ENCODE peak calls at places on chromosome 5, in eight cellular contexts. H, V, C, U, Y, L, E and Q are unnamed samples.

GRCh38 chr5:154308457-154309360 is 118.2 kb downstream of the GALNT10 start:
- DNase-seq in H (peak), V (no peak), E (no peak), L (peak), C (no peak), U (peak), Y (no peak), Q (no peak)

GRCh38 chr5:61816585-61817450 is 484.8 kb downstream of the ZSWIM6 start:
- DNase-seq in U (no peak), E (no peak), L (no peak), V (no peak), H (no peak), Y (no peak), C (no peak), Q (no peak)

GRCh38 chr5:181133610-181134231 is 2.8 kb upstream of the OR2V1 start:
- DNase-seq in C (peak), E (peak), V (no peak), Y (peak), H (no peak), U (peak), L (peak), Q (no peak)

GRCh38 chr5:145396888-145397287 is 438.3 kb downstream of the PRELID2 start:
- DNase-seq in E (no peak), L (no peak), V (no peak), U (no peak), Y (no peak), H (no peak), C (no peak), Q (no peak)

GRCh38 chr5:3535414-3536211 is 60.0 kb upstream of the IRX1 start:
- DNase-seq in V (no peak), L (no peak), H (no peak), C (no peak), Y (no peak), U (no peak), E (no peak), Q (no peak)

GRCh38 chr5:125409496-125410351 is 663.3 kb upstream of the ZNF608 start:
- DNase-seq in V (no peak), Y (no peak), C (no peak), E (no peak), H (no peak), U (peak), L (peak), Q (no peak)

GRCh38 chr5:123949807-123950206 is 437.8 kb downstream of the CSNK1G3 start:
- DNase-seq in U (no peak), V (no peak), Y (no peak), C (no peak), L (no peak), E (no peak), H (no peak), Q (no peak)

GRCh38 chr5:172102913-172103629 is 85.0 kb downstream of the STK10 start:
- DNase-seq in L (peak), U (peak), E (peak), C (peak), Y (peak), H (peak), V (peak), Q (no peak)

GRCh38 chr5:138033275-138033808 is 463 bp upstream of the FAM13B start:
- DNase-seq in V (no peak), H (no peak), L (no peak), Y (no peak), E (no peak), U (peak), C (no peak), Q (no peak)

GRCh38 chr5:55913396-55914140 is 62.4 kb downstream of the IL31RA start:
- DNase-seq in C (no peak), H (no peak), Y (no peak), E (no peak), L (no peak), V (no peak), U (no peak), Q (no peak)

GRCh38 chr5:112703866-112704820 is 33.5 kb upstream of the APC start:
- DNase-seq in V (no peak), L (peak), Y (no peak), U (peak), E (no peak), C (no peak), H (no peak), Q (no peak)

GRCh38 chr5:112709416-112709815 is 28.3 kb upstream of the APC start:
- DNase-seq in V (no peak), Y (no peak), L (no peak), E (no peak), U (peak), H (no peak), C (no peak), Q (no peak)

GRCh38 chr5:112710896-112711295 is 26.8 kb upstream of the APC start:
- DNase-seq in H (no peak), E (no peak), U (no peak), V (no peak), L (no peak), Y (no peak), C (no peak), Q (no peak)

GRCh38 chr5:112706446-112707016 is 31.2 kb upstream of the APC start:
- DNase-seq in H (no peak), C (no peak), E (no peak), L (no peak), U (no peak), Y (no peak), V (no peak), Q (no peak)

DNA sequence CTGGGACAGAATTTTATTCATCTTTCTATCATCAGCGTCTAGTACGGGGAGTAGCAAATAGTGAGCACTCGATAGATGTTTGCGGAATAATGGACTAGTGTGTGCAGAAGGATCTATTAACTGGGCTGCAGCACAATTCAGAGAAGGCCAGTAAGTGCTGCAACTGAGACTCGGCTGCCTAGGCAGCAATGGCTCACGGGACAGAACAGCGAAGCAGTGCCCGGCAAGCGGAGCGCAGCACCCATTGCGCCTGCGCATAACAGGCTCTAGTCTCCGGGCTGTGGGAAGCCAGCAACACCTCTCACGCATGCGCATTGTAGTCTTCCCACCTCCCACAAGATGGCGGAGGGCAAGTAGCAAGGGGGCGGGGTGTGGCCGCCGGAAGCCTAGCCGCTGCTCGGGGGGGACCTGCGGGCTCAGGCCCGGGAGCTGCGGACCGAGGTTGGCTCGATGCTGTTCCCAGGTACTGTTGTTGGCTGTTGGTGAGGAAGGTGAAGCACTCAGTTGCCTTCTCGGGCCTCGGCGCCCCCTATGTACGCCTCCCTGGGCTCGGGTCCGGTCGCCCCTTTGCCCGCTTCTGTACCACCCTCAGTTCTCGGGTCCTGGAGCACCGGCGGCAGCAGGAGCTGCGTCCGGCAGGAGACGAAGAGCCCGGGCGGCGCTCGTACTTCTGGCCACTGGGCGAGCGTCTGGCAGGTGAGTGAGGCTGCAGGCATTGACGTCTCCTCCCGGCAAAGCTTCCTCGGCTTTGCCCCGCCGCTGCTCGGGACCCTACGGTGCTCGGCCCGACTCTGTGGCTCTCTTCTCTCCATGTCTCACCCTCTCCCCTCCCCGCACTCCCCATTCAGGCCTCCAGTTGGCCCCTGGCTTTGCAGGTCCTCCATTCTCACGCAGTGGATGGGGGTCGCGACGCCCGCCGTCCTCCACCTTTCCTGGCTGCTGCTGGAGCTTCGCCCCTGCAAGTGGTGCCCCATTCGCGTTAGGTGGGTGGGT is 30.2 kb upstream of the APC start:
- DNase-seq in U (peak), V (peak), H (peak), Y (peak), E (peak), C (peak), L (peak), Q (peak)
- TF ChIP-seq CTCF in U (no peak), V (no peak), H (no peak), Y (no peak), E (peak), C (no peak), L (no peak), Q (no peak)

GRCh38 chr5:140840978-140841962 is at the start of gene PCDHA8:
- DNase-seq in V (peak), Y (no peak), E (no peak), H (no peak), L (no peak), C (peak), U (no peak), Q (no peak)
- TF ChIP-seq CTCF in V (peak), Y (no peak), E (no peak), H (no peak), L (peak), C (peak), U (peak), Q (no peak)

GRCh38 chr5:149239917-149240316 is 31.7 kb upstream of the AFAP1L1 start:
- DNase-seq in C (no peak), Y (no peak), U (no peak), V (no peak), H (no peak), L (no peak), E (no peak), Q (no peak)

GRCh38 chr5:149238540-149238939 is 33.1 kb upstream of the AFAP1L1 start:
- DNase-seq in Y (no peak), U (no peak), V (no peak), H (no peak), L (no peak), E (no peak), C (no peak), Q (no peak)

GRCh38 chr5:149240354-149240998 is 31.2 kb upstream of the AFAP1L1 start:
- DNase-seq in L (no peak), U (no peak), E (no peak), V (peak), H (no peak), Y (peak), C (no peak), Q (peak)

GRCh38 chr5:149235841-149236240 is 35.8 kb upstream of the AFAP1L1 start:
- DNase-seq in L (no peak), Y (no peak), H (no peak), V (no peak), C (no peak), U (no peak), E (no peak), Q (no peak)

DNA sequence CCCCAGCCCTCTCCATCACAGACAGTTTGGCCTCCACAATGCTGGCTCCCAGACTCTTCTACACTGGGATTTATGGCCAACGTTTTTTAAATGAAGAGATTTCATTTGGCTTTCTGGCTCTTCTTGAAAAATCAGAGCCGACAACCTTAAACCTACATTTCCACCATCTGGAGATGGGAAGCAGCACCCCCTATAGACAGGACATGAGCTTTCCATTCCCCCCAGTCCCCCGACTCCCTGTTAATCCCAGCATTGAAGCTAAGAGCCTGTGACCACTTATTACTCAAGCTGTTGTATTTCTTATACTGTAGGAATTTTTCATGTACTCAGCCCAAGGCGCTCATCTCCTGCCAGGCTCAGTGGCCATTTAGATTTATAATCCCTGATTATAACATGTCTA is 34.0 kb upstream of the AFAP1L1 start:
- DNase-seq in U (peak), H (no peak), C (no peak), V (no peak), E (no peak), L (no peak), Y (no peak), Q (no peak)
- TF ChIP-seq CTCF in U (peak), H (no peak), C (no peak), V (no peak), E (no peak), L (peak), Y (no peak), Q (no peak)

DNA sequence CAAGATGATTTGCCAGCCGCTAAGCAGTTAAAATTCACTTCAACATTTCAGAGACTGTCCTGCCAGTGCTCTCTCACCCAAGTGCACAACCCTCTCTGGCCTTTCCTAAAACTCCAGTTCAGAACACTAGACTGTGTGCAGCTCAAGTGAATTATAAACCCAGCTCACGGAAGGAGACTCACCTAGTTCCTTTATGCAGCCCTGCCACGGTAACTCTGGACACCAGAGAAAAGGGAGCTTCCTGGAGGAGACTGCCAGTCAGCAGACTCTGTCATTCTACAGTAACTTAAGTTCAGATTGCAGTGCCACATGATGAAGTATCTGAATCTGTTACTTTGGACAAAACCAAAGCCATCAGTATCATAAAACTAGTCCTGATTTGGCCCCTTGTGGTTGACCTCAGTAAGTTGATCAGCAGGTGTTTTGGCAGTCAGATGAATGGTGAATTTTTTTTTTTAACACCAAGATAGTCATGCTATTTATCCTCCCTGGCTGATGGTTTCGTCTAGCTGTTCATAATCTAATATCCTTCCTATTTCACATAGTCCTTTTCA is 2.7 kb downstream of the MTRR start:
- DNase-seq in C (no peak), V (peak), U (no peak), Y (no peak), H (no peak), L (no peak), E (no peak), Q (no peak)
- TF ChIP-seq CTCF in C (no peak), V (no peak), U (no peak), Y (no peak), H (no peak), L (no peak), E (no peak), Q (no peak)

GRCh38 chr5:67200809-67201562 is 4.4 kb upstream of the CD180 start:
- DNase-seq in Y (no peak), C (no peak), V (no peak), E (no peak), H (no peak), U (no peak), L (no peak), Q (no peak)

GRCh38 chr5:67202830-67203229 is 6.2 kb upstream of the CD180 start:
- DNase-seq in E (no peak), V (peak), C (no peak), L (no peak), H (no peak), U (no peak), Y (no peak), Q (no peak)

GRCh38 chr5:67199859-67200258 is 3.3 kb upstream of the CD180 start:
- DNase-seq in U (no peak), V (no peak), H (no peak), L (no peak), C (no peak), E (no peak), Y (no peak), Q (no peak)

GRCh38 chr5:67203701-67204074 is 7.1 kb upstream of the CD180 start:
- DNase-seq in E (no peak), C (no peak), U (no peak), L (no peak), H (no peak), V (no peak), Y (no peak), Q (no peak)

DNA sequence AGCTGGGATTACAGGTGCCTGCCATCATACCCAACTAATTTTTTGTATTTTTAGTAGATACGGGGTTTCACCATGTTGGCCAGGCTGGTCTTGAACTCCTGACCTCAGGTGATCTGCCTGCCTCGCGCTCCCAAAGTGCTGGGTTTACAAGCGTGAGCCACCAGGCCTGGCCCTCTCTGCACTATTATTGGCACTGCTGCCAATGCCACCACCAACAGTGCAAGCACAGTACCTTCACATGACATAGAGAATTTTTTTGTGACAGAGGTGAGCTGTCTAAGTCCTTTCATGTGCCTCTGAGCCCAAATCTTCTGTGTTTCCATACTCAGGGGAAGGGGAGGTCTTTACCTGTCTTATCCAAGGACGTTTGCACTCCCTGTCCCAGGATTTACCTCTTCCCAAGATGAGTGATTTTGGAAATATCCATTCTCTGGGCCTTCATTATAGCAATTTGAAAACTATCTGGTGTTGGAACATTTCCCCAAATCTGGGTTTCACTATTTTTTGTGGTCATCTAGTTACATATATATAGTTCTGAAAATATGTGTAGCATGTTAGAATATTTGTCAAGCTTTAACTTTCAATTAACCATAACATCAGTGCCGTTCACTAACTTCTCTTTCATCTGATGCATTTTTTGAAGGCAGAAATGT is 5.4 kb upstream of the CD180 start:
- DNase-seq in H (no peak), C (no peak), L (no peak), U (no peak), E (no peak), Y (no peak), V (no peak), Q (no peak)
- TF ChIP-seq CTCF in H (no peak), C (no peak), L (no peak), U (no peak), E (no peak), Y (no peak), V (no peak), Q (no peak)

DNA sequence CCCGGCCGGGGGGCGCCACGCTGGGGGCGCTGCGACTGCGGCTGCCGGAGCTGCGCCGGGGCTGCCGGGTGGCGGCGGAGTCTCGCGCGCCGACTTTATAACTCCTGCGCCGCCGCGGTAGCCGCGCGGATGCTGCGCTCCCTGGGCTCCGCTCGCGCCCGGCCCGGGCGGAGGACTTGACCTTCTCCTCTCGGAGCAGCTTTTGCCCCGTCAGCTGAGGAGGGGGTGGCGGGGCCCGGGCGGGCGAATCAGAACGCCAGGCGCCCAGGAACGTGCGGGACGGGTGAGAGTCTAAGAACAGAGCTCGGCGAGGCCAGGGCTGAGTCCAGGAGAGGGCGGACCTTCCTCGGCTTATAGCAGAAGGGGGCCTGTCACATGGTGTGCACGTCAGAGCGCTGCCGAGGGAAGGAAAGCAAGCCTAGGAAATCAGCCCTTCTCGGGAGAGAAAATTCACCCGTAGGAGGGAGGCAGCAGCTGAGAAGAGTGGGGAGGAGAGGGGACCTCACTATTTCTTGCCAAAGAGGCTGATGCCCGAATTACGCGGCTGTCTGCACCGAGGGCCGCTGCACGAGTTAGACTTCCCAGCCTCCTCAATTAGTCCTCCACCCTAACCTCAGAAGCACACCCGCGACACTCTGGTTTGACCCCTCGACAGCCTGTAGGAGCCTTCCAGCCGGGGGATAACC is at the start of gene FOXD1:
- DNase-seq in U (peak), H (peak), Y (peak), C (peak), L (peak), V (peak), E (peak), Q (peak)
- TF ChIP-seq CTCF in U (no peak), H (peak), Y (no peak), C (peak), L (peak), V (no peak), E (no peak), Q (no peak)